ENCODE peak calls at places on chromosomes 5 and 9, in five cellular contexts. One of them, this sample, is unnamed.

GRCh38 chr5:1765880-1766235 is 33.8 kb downstream of the MRPL36 start:
- DNase-seq in body of pancreas: no peak
- DNase-seq in astrocyte of the cerebellum: no peak
- DNase-seq in activated naive CD4-positive, alpha-beta T cell treated with anti-CD3 and anti-CD28 coated beads, Interleukin-2, amount 10 ng/mL, durations not matched to agents 7 days and 5 days: peak
- DNase-seq in HT-29: no peak
- DNase-seq in this sample: no peak

GRCh38 chr5:33608476-33609026 is 167.8 kb downstream of the TARS1 start:
- DNase-seq in body of pancreas: no peak
- DNase-seq in astrocyte of the cerebellum: no peak
- DNase-seq in activated naive CD4-positive, alpha-beta T cell treated with anti-CD3 and anti-CD28 coated beads, Interleukin-2, amount 10 ng/mL, durations not matched to agents 7 days and 5 days: no peak
- DNase-seq in HT-29: no peak
- DNase-seq in this sample: no peak

GRCh38 chr9:128669786-128670185 is 13.1 kb upstream of the DYNC2I2 start:
- DNase-seq in body of pancreas: no peak
- DNase-seq in astrocyte of the cerebellum: no peak
- DNase-seq in activated naive CD4-positive, alpha-beta T cell treated with anti-CD3 and anti-CD28 coated beads, Interleukin-2, amount 10 ng/mL, durations not matched to agents 7 days and 5 days: peak
- DNase-seq in HT-29: no peak
- DNase-seq in this sample: no peak

GRCh38 chr9:21766096-21766495 is 36.3 kb upstream of the MTAP start:
- DNase-seq in body of pancreas: no peak
- DNase-seq in astrocyte of the cerebellum: no peak
- DNase-seq in activated naive CD4-positive, alpha-beta T cell treated with anti-CD3 and anti-CD28 coated beads, Interleukin-2, amount 10 ng/mL, durations not matched to agents 7 days and 5 days: no peak
- DNase-seq in HT-29: peak
- DNase-seq in this sample: no peak

GRCh38 chr5:145919413-145919812 is 17.0 kb upstream of the SH3RF2 start:
- DNase-seq in body of pancreas: no peak
- DNase-seq in astrocyte of the cerebellum: no peak
- DNase-seq in activated naive CD4-positive, alpha-beta T cell treated with anti-CD3 and anti-CD28 coated beads, Interleukin-2, amount 10 ng/mL, durations not matched to agents 7 days and 5 days: no peak
- DNase-seq in HT-29: no peak
- DNase-seq in this sample: no peak

GRCh38 chr5:97037819-97038218 is 101.9 kb downstream of the LNPEP start:
- DNase-seq in body of pancreas: no peak
- DNase-seq in astrocyte of the cerebellum: no peak
- DNase-seq in activated naive CD4-positive, alpha-beta T cell treated with anti-CD3 and anti-CD28 coated beads, Interleukin-2, amount 10 ng/mL, durations not matched to agents 7 days and 5 days: no peak
- DNase-seq in HT-29: no peak
- DNase-seq in this sample: no peak

GRCh38 chr5:40841068-40841805 is at the start of gene CARD6:
- DNase-seq in body of pancreas: peak
- DNase-seq in astrocyte of the cerebellum: no peak
- DNase-seq in activated naive CD4-positive, alpha-beta T cell treated with anti-CD3 and anti-CD28 coated beads, Interleukin-2, amount 10 ng/mL, durations not matched to agents 7 days and 5 days: no peak
- DNase-seq in HT-29: peak
- DNase-seq in this sample: peak

GRCh38 chr9:84174486-84174885 is 166.1 kb downstream of the SLC28A3 start:
- DNase-seq in body of pancreas: no peak
- DNase-seq in astrocyte of the cerebellum: no peak
- DNase-seq in activated naive CD4-positive, alpha-beta T cell treated with anti-CD3 and anti-CD28 coated beads, Interleukin-2, amount 10 ng/mL, durations not matched to agents 7 days and 5 days: no peak
- DNase-seq in HT-29: no peak
- DNase-seq in this sample: no peak

GRCh38 chr9:114093031-114093471 is 6.0 kb downstream of the KIF12 start:
- DNase-seq in body of pancreas: no peak
- DNase-seq in astrocyte of the cerebellum: no peak
- DNase-seq in activated naive CD4-positive, alpha-beta T cell treated with anti-CD3 and anti-CD28 coated beads, Interleukin-2, amount 10 ng/mL, durations not matched to agents 7 days and 5 days: no peak
- DNase-seq in HT-29: no peak
- DNase-seq in this sample: no peak

GRCh38 chr9:134698587-134699342 is 57.2 kb downstream of the COL5A1 start:
- DNase-seq in body of pancreas: peak
- DNase-seq in astrocyte of the cerebellum: peak
- DNase-seq in activated naive CD4-positive, alpha-beta T cell treated with anti-CD3 and anti-CD28 coated beads, Interleukin-2, amount 10 ng/mL, durations not matched to agents 7 days and 5 days: peak
- DNase-seq in HT-29: peak
- DNase-seq in this sample: peak

GRCh38 chr9:129037767-129038098 is 1.3 kb downstream of the MIGA2 start:
- DNase-seq in body of pancreas: peak
- DNase-seq in astrocyte of the cerebellum: no peak
- DNase-seq in activated naive CD4-positive, alpha-beta T cell treated with anti-CD3 and anti-CD28 coated beads, Interleukin-2, amount 10 ng/mL, durations not matched to agents 7 days and 5 days: no peak
- DNase-seq in HT-29: no peak
- DNase-seq in this sample: no peak

GRCh38 chr5:53035868-53036381 is 46.8 kb downstream of the ITGA2 start:
- DNase-seq in body of pancreas: no peak
- DNase-seq in astrocyte of the cerebellum: no peak
- DNase-seq in activated naive CD4-positive, alpha-beta T cell treated with anti-CD3 and anti-CD28 coated beads, Interleukin-2, amount 10 ng/mL, durations not matched to agents 7 days and 5 days: no peak
- DNase-seq in HT-29: peak
- DNase-seq in this sample: peak

GRCh38 chr5:149246906-149247305 is 24.8 kb upstream of the AFAP1L1 start:
- DNase-seq in body of pancreas: no peak
- DNase-seq in astrocyte of the cerebellum: no peak
- DNase-seq in activated naive CD4-positive, alpha-beta T cell treated with anti-CD3 and anti-CD28 coated beads, Interleukin-2, amount 10 ng/mL, durations not matched to agents 7 days and 5 days: no peak
- DNase-seq in HT-29: no peak
- DNase-seq in this sample: no peak